ENCODE peak calls at places on chromosomes 2 and 18, in nine cellular contexts. Z is posterior vena cava, M is ureter, J is skeletal muscle cell, I is MG63, E is cardiac fibroblast, C is Calu3, V is iris pigment epithelial cell, X is renal cortical epithelial cell. O is an unnamed sample.

GRCh38 chr2:240133401-240133800 is 2.7 kb downstream of the COPS9 start:
- DNase-seq in J (no peak), V (no peak), X (no peak), C (no peak), E (no peak), M (no peak), I (no peak), Z (peak), O (no peak)

GRCh38 chr2:104733544-104733943 is 120.4 kb upstream of the POU3F3 start:
- DNase-seq in J (no peak), V (no peak), Z (no peak), E (no peak), X (no peak), M (no peak), C (peak), I (peak), O (peak)

GRCh38 chr2:44941551-44942234 is at the start of gene SIX3:
- DNase-seq in V (peak), M (no peak), Z (peak), E (no peak), C (peak), J (no peak), X (no peak), I (peak), O (no peak)

GRCh38 chr18:77557030-77557429 is 307.4 kb downstream of the GALR1 start:
- DNase-seq in J (no peak), V (peak), M (no peak), I (no peak), E (peak), Z (no peak), X (no peak), C (no peak), O (peak)

GRCh38 chr2:45441571-45441970 is 169.5 kb downstream of the SRBD1 start:
- DNase-seq in I (no peak), X (no peak), V (no peak), J (no peak), E (no peak), C (no peak), M (no peak), Z (no peak), O (no peak)

GRCh38 chr2:65026154-65026553 is 30.1 kb upstream of the CEP68 start:
- DNase-seq in M (no peak), Z (no peak), I (no peak), V (no peak), X (no peak), J (no peak), C (no peak), E (no peak), O (no peak)

GRCh38 chr2:191811807-191812602 is 34.9 kb downstream of the CAVIN2 start:
- DNase-seq in E (peak), I (peak), Z (no peak), C (peak), V (peak), J (peak), M (peak), X (peak), O (peak)

GRCh38 chr2:166841679-166842078 is 46.6 kb upstream of the XIRP2 start:
- DNase-seq in Z (no peak), M (no peak), E (no peak), J (no peak), X (no peak), C (no peak), V (no peak), I (no peak), O (no peak)

GRCh38 chr18:75462178-75462832 is 34.8 kb upstream of the SMIM21 start:
- DNase-seq in X (no peak), C (no peak), Z (no peak), J (no peak), M (no peak), I (no peak), V (no peak), E (no peak), O (no peak)

GRCh38 chr2:63163231-63163845 is 112.7 kb downstream of the OTX1 start:
- DNase-seq in E (no peak), Z (no peak), V (no peak), J (no peak), X (no peak), M (no peak), I (no peak), C (no peak), O (peak)

GRCh38 chr18:5630057-5630765 is 86.4 kb upstream of the EPB41L3 start:
- DNase-seq in J (peak), E (peak), Z (peak), M (peak), X (peak), V (peak), C (no peak), I (peak), O (peak)

GRCh38 chr2:85862426-85862825 is 26.4 kb downstream of the ST3GAL5 start:
- DNase-seq in C (no peak), J (no peak), Z (no peak), I (peak), M (no peak), V (peak), E (no peak), X (no peak), O (no peak)

GRCh38 chr2:28447943-28448737 is 47.7 kb upstream of the PLB1 start:
- DNase-seq in Z (no peak), V (peak), E (peak), X (peak), C (no peak), M (no peak), I (no peak), J (peak), O (no peak)

GRCh38 chr18:61569176-61569892 is 236.1 kb downstream of the CDH20 start:
- DNase-seq in E (peak), V (peak), J (peak), Z (no peak), C (peak), I (peak), X (peak), M (peak), O (no peak)

GRCh38 chr2:71510938-71511337 is 57.6 kb downstream of the DYSF start:
- DNase-seq in E (no peak), V (no peak), X (no peak), Z (no peak), M (no peak), C (no peak), J (no peak), I (no peak), O (no peak)

GRCh38 chr2:53235836-53236582 is 531.6 kb upstream of the CHAC2 start:
- DNase-seq in I (no peak), Z (no peak), E (no peak), X (peak), C (no peak), V (no peak), J (no peak), M (no peak), O (no peak)

GRCh38 chr2:149422337-149422990 is 92.1 kb downstream of the LYPD6 start:
- DNase-seq in Z (no peak), X (peak), J (no peak), E (peak), C (peak), I (peak), M (no peak), V (peak), O (peak)

GRCh38 chr2:144519934-144520717 is at the start of gene ZEB2:
- DNase-seq in J (peak), V (peak), X (peak), I (peak), E (peak), M (peak), Z (peak), C (peak), O (peak)

O was measured in hepatocyte.